ENCODE peak calls at places on chromosomes 7 and 10, in five cellular contexts. V is ovary, B is dorsolateral prefrontal cortex, G is GM13976, J is AG04449. O is an unnamed sample.

GRCh38 chr7:127035203-127035849 is 217.4 kb downstream of the GRM8 start:
- DNase-seq in V (no peak), B (no peak), G (no peak), J (no peak), O (no peak)

GRCh38 chr7:141409911-141410329 is 141.3 kb upstream of the AGK start:
- DNase-seq in V (no peak), B (no peak), G (no peak), J (no peak), O (no peak)

GRCh38 chr7:77542399-77542798 is 5.3 kb downstream of the PTPN12 start:
- DNase-seq in V (no peak), B (no peak), G (no peak), J (no peak), O (no peak)

GRCh38 chr7:118306771-118307170 is 82.3 kb downstream of the ANKRD7 start:
- DNase-seq in V (no peak), B (no peak), G (no peak), J (no peak), O (no peak)

GRCh38 chr10:8722835-8723234 is 668.3 kb downstream of the GATA3 start:
- DNase-seq in V (no peak), B (no peak), G (no peak), J (no peak), O (no peak)

GRCh38 chr7:41027428-41028115 is 675.3 kb downstream of the INHBA start:
- DNase-seq in V (no peak), B (no peak), G (no peak), J (peak; percentile 98), O (no peak)

GRCh38 chr7:44275829-44276570 is 49.4 kb downstream of the CAMK2B start:
- DNase-seq in V (no peak), B (no peak), G (no peak), J (no peak), O (peak; percentile 61)

GRCh38 chr7:30510124-30511074 is 5.8 kb upstream of the GGCT start:
- DNase-seq in V (no peak), B (peak; percentile 12), G (no peak), J (no peak), O (no peak)

GRCh38 chr10:131576341-131577177 is 265.0 kb upstream of the TCERG1L start:
- DNase-seq in V (no peak), B (no peak), G (no peak), J (no peak), O (peak; percentile 6)

GRCh38 chr10:3886666-3887251 is 101.8 kb upstream of the KLF6 start:
- DNase-seq in V (peak; percentile 47), B (no peak), G (no peak), J (peak; percentile 91), O (no peak)

GRCh38 chr7:68622500-68622899 is 975.8 kb upstream of the AUTS2 start:
- DNase-seq in V (no peak), B (no peak), G (no peak), J (no peak), O (no peak)

GRCh38 chr10:88879754-88880286 is at the start of gene STAMBPL1:
- DNase-seq in V (no peak), B (peak; percentile 57), G (no peak), J (no peak), O (no peak)

GRCh38 chr7:16847381-16847860 is 34.4 kb downstream of the AGR3 start:
- DNase-seq in V (no peak), B (no peak), G (no peak), J (no peak), O (no peak)

GRCh38 chr7:57381581-57381980 is 68.4 kb upstream of the ZNF716 start:
- DNase-seq in V (no peak), B (no peak), G (no peak), J (no peak), O (no peak)

GRCh38 chr7:28138837-28139236 is 41.8 kb downstream of the JAZF1 start:
- DNase-seq in V (no peak), B (no peak), G (no peak), J (no peak), O (no peak)

GRCh38 chr7:84548366-84549085 is 353.9 kb upstream of the SEMA3A start:
- DNase-seq in V (no peak), B (no peak), G (no peak), J (peak; percentile 84), O (no peak)

GRCh38 chr10:79416578-79417255 is 28.7 kb downstream of the ZCCHC24 start:
- DNase-seq in V (peak; percentile 24), B (no peak), G (no peak), J (no peak), O (no peak)

GRCh38 chr7:95296456-95296855 is 27.9 kb downstream of the PON1 start:
- DNase-seq in V (no peak), B (no peak), G (no peak), J (no peak), O (no peak)

GRCh38 chr10:17214991-17215781 is 12.9 kb upstream of the VIM start:
- DNase-seq in V (no peak), B (no peak), G (no peak), J (peak; percentile 91), O (no peak)

GRCh38 chr10:110912374-110912773 is 6.6 kb downstream of the BBIP1 start:
- DNase-seq in V (no peak), B (no peak), G (no peak), J (peak; percentile 70), O (no peak)

GRCh38 chr10:13658256-13658655 is 71.5 kb downstream of the PRPF18 start:
- DNase-seq in V (no peak), B (no peak), G (no peak), J (no peak), O (no peak)

GRCh38 chr7:151133266-151133985 is 34.1 kb downstream of the GBX1 start:
- DNase-seq in V (no peak), B (no peak), G (no peak), J (no peak), O (no peak)

GRCh38 chr7:1762238-1762945 is 92.3 kb downstream of the ELFN1 start:
- DNase-seq in V (no peak), B (no peak), G (no peak), J (no peak), O (no peak)

GRCh38 chr10:22319559-22320558 is 1.0 kb upstream of the BMI1 start:
- DNase-seq in V (no peak), B (no peak), G (no peak), J (no peak), O (no peak)

GRCh38 chr7:38977658-38978057 is at the start of gene POU6F2:
- DNase-seq in V (no peak), B (no peak), G (no peak), J (no peak), O (no peak)

GRCh38 chr10:5910323-5911100 is 20.5 kb downstream of the FBH1 start:
- DNase-seq in V (peak; percentile 55), B (no peak), G (no peak), J (no peak), O (no peak)

GRCh38 chr7:80095545-80095944 is 39.1 kb upstream of the GNAI1 start:
- DNase-seq in V (no peak), B (no peak), G (no peak), J (no peak), O (no peak)

GRCh38 chr7:1057416-1058291 is 13.3 kb downstream of the GPR146 start:
- DNase-seq in V (no peak), B (no peak), G (no peak), J (no peak), O (no peak)

GRCh38 chr7:137328389-137329120 is 15.0 kb downstream of the PTN start:
- DNase-seq in V (no peak), B (peak; percentile 15), G (no peak), J (no peak), O (no peak)

GRCh38 chr7:139697031-139697430 is 80.8 kb downstream of the HIPK2 start:
- DNase-seq in V (no peak), B (no peak), G (no peak), J (no peak), O (no peak)

GRCh38 chr7:121557034-121557892 is 161.2 kb upstream of the FAM3C start:
- DNase-seq in V (no peak), B (no peak), G (no peak), J (no peak), O (no peak)

GRCh38 chr7:158228986-158229385 is 358.6 kb downstream of the PTPRN2 start:
- DNase-seq in V (no peak), B (no peak), G (no peak), J (no peak), O (no peak)

GRCh38 chr7:77467453-77467852 is 51.3 kb upstream of the GSAP start:
- DNase-seq in V (no peak), B (no peak), G (no peak), J (no peak), O (no peak)

GRCh38 chr10:23399701-23400144 is 39.2 kb upstream of the OTUD1 start:
- DNase-seq in V (no peak), B (no peak), G (no peak), J (peak; percentile 97), O (no peak)

GRCh38 chr10:59805043-59805442 is 51.8 kb upstream of the MRLN start:
- DNase-seq in V (no peak), B (no peak), G (no peak), J (no peak), O (no peak)
- TF ChIP-seq CTCF in V (no peak), B (peak; percentile 32), G (peak; percentile 6), J (peak; percentile 27), O (peak; percentile 56)

GRCh38 chr10:124725791-124726190 is 18.4 kb downstream of the FAM53B start:
- DNase-seq in V (peak; percentile 23), B (no peak), G (no peak), J (no peak), O (no peak)

GRCh38 chr10:124722812-124723783 is 21.1 kb downstream of the FAM53B start:
- DNase-seq in V (peak; percentile 61), B (no peak), G (peak; percentile 91), J (no peak), O (no peak)

GRCh38 chr10:124723826-124724225 is 20.4 kb downstream of the FAM53B start:
- DNase-seq in V (no peak), B (no peak), G (no peak), J (no peak), O (no peak)

GRCh38 chr10:124725171-124725631 is 19.0 kb downstream of the FAM53B start:
- DNase-seq in V (peak; percentile 20), B (no peak), G (no peak), J (no peak), O (no peak)

GRCh38 chr10:124724279-124725027 is 19.7 kb downstream of the FAM53B start:
- DNase-seq in V (peak; percentile 46), B (peak; percentile 91), G (no peak), J (no peak), O (no peak)
- TF ChIP-seq CTCF in V (no peak), B (no peak), G (no peak), J (no peak), O (no peak)

GRCh38 chr7:23072043-23072442 is 33.5 kb upstream of the KLHL7 start:
- DNase-seq in V (no peak), B (no peak), G (no peak), J (no peak), O (no peak)
- TF ChIP-seq CTCF in V (no peak), B (peak; percentile 42), G (no peak), J (no peak), O (no peak)

GRCh38 chr7:111559665-111560064 is 2.6 kb downstream of the IMMP2L start:
- DNase-seq in V (no peak), B (no peak), G (no peak), J (no peak), O (no peak)
- TF ChIP-seq CTCF in V (no peak), B (no peak), G (no peak), J (no peak), O (no peak)

GRCh38 chr10:97903128-97904025 is 53.7 kb downstream of the GOLGA7B start:
- DNase-seq in V (no peak), B (no peak), G (no peak), J (no peak), O (no peak)
- TF ChIP-seq CTCF in V (no peak), B (no peak), G (no peak), J (no peak), O (no peak)

O was measured in progenitor cell of endocrine pancreas.